ENCODE peak calls at places on chromosome 5, in seven cellular contexts. One of them, this sample, is unnamed.

GRCh38 chr5:141507387-141508091 is 18.7 kb downstream of the PCDHGC5 start:
- DNase-seq in CD4-positive, alpha-beta T cell: no peak
- DNase-seq in ACHN: no peak
- DNase-seq in osteocyte: no peak
- DNase-seq in GM04503: peak; percentile 68
- DNase-seq in GM20000: peak; percentile 56
- DNase-seq in skeletal muscle cell: no peak
- DNase-seq in this sample: peak; percentile 85

GRCh38 chr5:67462150-67462549 is 265.6 kb upstream of the CD180 start:
- DNase-seq in CD4-positive, alpha-beta T cell: no peak
- DNase-seq in ACHN: no peak
- DNase-seq in osteocyte: no peak
- DNase-seq in GM04503: peak; percentile 23
- DNase-seq in GM20000: no peak
- DNase-seq in skeletal muscle cell: no peak
- DNase-seq in this sample: no peak

GRCh38 chr5:108367679-108368334 is 14.1 kb downstream of the FBXL17 start:
- DNase-seq in CD4-positive, alpha-beta T cell: no peak
- DNase-seq in ACHN: no peak
- DNase-seq in osteocyte: no peak
- DNase-seq in GM04503: no peak
- DNase-seq in GM20000: no peak
- DNase-seq in skeletal muscle cell: no peak
- DNase-seq in this sample: no peak

GRCh38 chr5:139268364-139269202 is 25.0 kb upstream of the MATR3 start:
- DNase-seq in CD4-positive, alpha-beta T cell: no peak
- DNase-seq in ACHN: no peak
- DNase-seq in osteocyte: no peak
- DNase-seq in GM04503: no peak
- DNase-seq in GM20000: no peak
- DNase-seq in skeletal muscle cell: no peak
- DNase-seq in this sample: no peak

GRCh38 chr5:176624916-176625315 is 5.4 kb downstream of the SNCB start:
- DNase-seq in CD4-positive, alpha-beta T cell: no peak
- DNase-seq in ACHN: no peak
- DNase-seq in osteocyte: no peak
- DNase-seq in GM04503: no peak
- DNase-seq in GM20000: no peak
- DNase-seq in skeletal muscle cell: no peak
- DNase-seq in this sample: no peak

GRCh38 chr5:147168578-147169327 is 66.1 kb upstream of the STK32A start:
- DNase-seq in CD4-positive, alpha-beta T cell: no peak
- DNase-seq in ACHN: peak; percentile 26
- DNase-seq in osteocyte: no peak
- DNase-seq in GM04503: no peak
- DNase-seq in GM20000: no peak
- DNase-seq in skeletal muscle cell: peak; percentile 26
- DNase-seq in this sample: no peak

GRCh38 chr5:169595172-169595820 is 11.7 kb downstream of the SPDL1 start:
- DNase-seq in CD4-positive, alpha-beta T cell: no peak
- DNase-seq in ACHN: peak; percentile 44
- DNase-seq in osteocyte: no peak
- DNase-seq in GM04503: no peak
- DNase-seq in GM20000: no peak
- DNase-seq in skeletal muscle cell: no peak
- DNase-seq in this sample: no peak

GRCh38 chr5:176803943-176804498 is 6.3 kb upstream of the UNC5A start:
- DNase-seq in CD4-positive, alpha-beta T cell: no peak
- DNase-seq in ACHN: peak; percentile 50
- DNase-seq in osteocyte: no peak
- DNase-seq in GM04503: no peak
- DNase-seq in GM20000: no peak
- DNase-seq in skeletal muscle cell: no peak
- DNase-seq in this sample: no peak

GRCh38 chr5:40332945-40333344 is 346.8 kb upstream of the PTGER4 start:
- DNase-seq in CD4-positive, alpha-beta T cell: no peak
- DNase-seq in ACHN: no peak
- DNase-seq in osteocyte: no peak
- DNase-seq in GM04503: no peak
- DNase-seq in GM20000: no peak
- DNase-seq in skeletal muscle cell: no peak
- DNase-seq in this sample: no peak

GRCh38 chr5:36435516-36435915 is 133.8 kb upstream of the RANBP3L start:
- DNase-seq in CD4-positive, alpha-beta T cell: no peak
- DNase-seq in ACHN: no peak
- DNase-seq in osteocyte: no peak
- DNase-seq in GM04503: no peak
- DNase-seq in GM20000: no peak
- DNase-seq in skeletal muscle cell: no peak
- DNase-seq in this sample: no peak

GRCh38 chr5:570886-571285 is 41.3 kb upstream of the CEP72 start:
- DNase-seq in CD4-positive, alpha-beta T cell: no peak
- DNase-seq in ACHN: no peak
- DNase-seq in osteocyte: peak; percentile 73
- DNase-seq in GM04503: no peak
- DNase-seq in GM20000: no peak
- DNase-seq in skeletal muscle cell: no peak
- DNase-seq in this sample: no peak

GRCh38 chr5:31702709-31703108 is 63.8 kb downstream of the PDZD2 start:
- DNase-seq in CD4-positive, alpha-beta T cell: no peak
- DNase-seq in ACHN: no peak
- DNase-seq in osteocyte: no peak
- DNase-seq in GM04503: no peak
- DNase-seq in GM20000: no peak
- DNase-seq in skeletal muscle cell: no peak
- DNase-seq in this sample: no peak

GRCh38 chr5:141914154-141914743 is 9.4 kb upstream of the DELE1 start:
- DNase-seq in CD4-positive, alpha-beta T cell: no peak
- DNase-seq in ACHN: no peak
- DNase-seq in osteocyte: no peak
- DNase-seq in GM04503: no peak
- DNase-seq in GM20000: peak; percentile 62
- DNase-seq in skeletal muscle cell: no peak
- DNase-seq in this sample: no peak

GRCh38 chr5:137753986-137754235 is 252 bp downstream of the HNRNPA0 start:
- DNase-seq in CD4-positive, alpha-beta T cell: no peak
- DNase-seq in ACHN: no peak
- DNase-seq in osteocyte: peak; percentile 88
- DNase-seq in GM04503: no peak
- DNase-seq in GM20000: no peak
- DNase-seq in skeletal muscle cell: no peak
- DNase-seq in this sample: no peak

GRCh38 chr5:171897231-171897630 is 109.2 kb downstream of the FBXW11 start:
- DNase-seq in CD4-positive, alpha-beta T cell: no peak
- DNase-seq in ACHN: no peak
- DNase-seq in osteocyte: no peak
- DNase-seq in GM04503: no peak
- DNase-seq in GM20000: no peak
- DNase-seq in skeletal muscle cell: no peak
- DNase-seq in this sample: no peak

GRCh38 chr5:71969464-71969863 is 137.8 kb upstream of the MAP1B start:
- DNase-seq in CD4-positive, alpha-beta T cell: no peak
- DNase-seq in ACHN: no peak
- DNase-seq in osteocyte: no peak
- DNase-seq in GM04503: no peak
- DNase-seq in GM20000: no peak
- DNase-seq in skeletal muscle cell: no peak
- DNase-seq in this sample: no peak

GRCh38 chr5:60207031-60207430 is 313.5 kb upstream of the PDE4D start:
- DNase-seq in CD4-positive, alpha-beta T cell: no peak
- DNase-seq in ACHN: no peak
- DNase-seq in osteocyte: no peak
- DNase-seq in GM04503: no peak
- DNase-seq in GM20000: peak; percentile 63
- DNase-seq in skeletal muscle cell: no peak
- DNase-seq in this sample: peak; percentile 37

GRCh38 chr5:109655841-109656240 is 33.9 kb upstream of the MAN2A1 start:
- DNase-seq in CD4-positive, alpha-beta T cell: no peak
- DNase-seq in ACHN: no peak
- DNase-seq in osteocyte: no peak
- DNase-seq in GM04503: no peak
- DNase-seq in GM20000: no peak
- DNase-seq in skeletal muscle cell: no peak
- DNase-seq in this sample: no peak

This sample was measured in NAMALWA.